ENCODE peak calls at places on chromosomes 6 and 20, in eight cellular contexts. X, N, U, J, G, Q, Z and B are unnamed samples.

GRCh38 chr6:154874684-154875594 is 120.2 kb upstream of the TIAM2 start:
- DNase-seq in X (no peak), N (no peak), U (no peak), J (no peak), G (no peak), Q (no peak), Z (no peak), B (no peak)

GRCh38 chr6:168373389-168373788 is 53.8 kb upstream of the DACT2 start:
- DNase-seq in X (no peak), N (no peak), U (no peak), J (no peak), G (no peak), Q (peak), Z (no peak), B (no peak)

GRCh38 chr20:22370137-22370536 is 214.2 kb downstream of the FOXA2 start:
- DNase-seq in X (no peak), N (no peak), U (no peak), J (no peak), G (no peak), Q (no peak), Z (no peak), B (no peak)

GRCh38 chr20:49140411-49140810 is 47.7 kb downstream of the STAU1 start:
- DNase-seq in X (no peak), N (no peak), U (no peak), J (no peak), G (no peak), Q (no peak), Z (no peak), B (no peak)

GRCh38 chr6:107679457-107679856 is 144.7 kb downstream of the SCML4 start:
- DNase-seq in X (no peak), N (peak), U (no peak), J (peak), G (no peak), Q (no peak), Z (no peak), B (no peak)

GRCh38 chr6:52953911-52954839 is 40.9 kb downstream of the GSTA4 start:
- DNase-seq in X (no peak), N (no peak), U (no peak), J (peak), G (no peak), Q (no peak), Z (no peak), B (no peak)

GRCh38 chr20:19960745-19961144 is 56.4 kb upstream of the NAA20 start:
- DNase-seq in X (no peak), N (no peak), U (no peak), J (no peak), G (no peak), Q (no peak), Z (no peak), B (no peak)

GRCh38 chr6:25132934-25133333 is 146.2 kb upstream of the CARMIL1 start:
- DNase-seq in X (no peak), N (no peak), U (no peak), J (no peak), G (no peak), Q (no peak), Z (no peak), B (no peak)

GRCh38 chr6:90004511-90004910 is 110.2 kb downstream of the GJA10 start:
- DNase-seq in X (no peak), N (no peak), U (no peak), J (no peak), G (no peak), Q (no peak), Z (no peak), B (no peak)

GRCh38 chr6:75761489-75761888 is 12.4 kb downstream of the MYO6 start:
- DNase-seq in X (no peak), N (no peak), U (no peak), J (no peak), G (no peak), Q (no peak), Z (no peak), B (no peak)

GRCh38 chr6:122180132-122180531 is 219.3 kb upstream of the HSF2 start:
- DNase-seq in X (no peak), N (no peak), U (no peak), J (no peak), G (no peak), Q (no peak), Z (no peak), B (no peak)

GRCh38 chr6:33622456-33623431 is 1.6 kb downstream of the ITPR3 start:
- DNase-seq in X (peak), N (no peak), U (no peak), J (peak), G (no peak), Q (no peak), Z (no peak), B (no peak)

GRCh38 chr6:34791842-34792604 is at the start of gene BLTP3A:
- DNase-seq in X (no peak), N (peak), U (peak), J (peak), G (peak), Q (peak), Z (peak), B (peak)

GRCh38 chr6:33375143-33375649 is 16.4 kb upstream of the KIFC1 start:
- DNase-seq in X (peak), N (peak), U (no peak), J (peak), G (no peak), Q (peak), Z (peak), B (no peak)

GRCh38 chr6:49606696-49607390 is 29.8 kb downstream of the RHAG start:
- DNase-seq in X (peak), N (peak), U (no peak), J (peak), G (no peak), Q (no peak), Z (peak), B (no peak)

GRCh38 chr20:59025086-59025485 is 5.9 kb downstream of the TUBB1 start:
- DNase-seq in X (no peak), N (no peak), U (no peak), J (no peak), G (no peak), Q (no peak), Z (no peak), B (no peak)

GRCh38 chr20:57611605-57612311 is 8.5 kb downstream of the ZBP1 start:
- DNase-seq in X (no peak), N (no peak), U (no peak), J (no peak), G (no peak), Q (peak), Z (no peak), B (peak)

GRCh38 chr6:95725344-95725743 is 148.0 kb downstream of the MANEA start:
- DNase-seq in X (no peak), N (no peak), U (no peak), J (no peak), G (no peak), Q (no peak), Z (no peak), B (no peak)

GRCh38 chr6:110353420-110353819 is 4.7 kb downstream of the METTL24 start:
- DNase-seq in X (no peak), N (no peak), U (no peak), J (no peak), G (no peak), Q (no peak), Z (no peak), B (no peak)

GRCh38 chr20:61682998-61683681 is 382.5 kb downstream of the TAF4 start:
- DNase-seq in X (no peak), N (no peak), U (no peak), J (no peak), G (no peak), Q (no peak), Z (no peak), B (no peak)

GRCh38 chr6:47165918-47166317 is 123.8 kb upstream of the ADGRF1 start:
- DNase-seq in X (no peak), N (peak), U (no peak), J (no peak), G (no peak), Q (no peak), Z (no peak), B (no peak)

GRCh38 chr6:158387578-158387977 is 75.3 kb downstream of the TULP4 start:
- DNase-seq in X (no peak), N (no peak), U (no peak), J (no peak), G (no peak), Q (no peak), Z (no peak), B (no peak)

GRCh38 chr20:33443006-33443511 is 504 bp downstream of the SNTA1 start:
- DNase-seq in X (no peak), N (no peak), U (no peak), J (peak), G (peak), Q (peak), Z (no peak), B (no peak)

GRCh38 chr6:152268846-152269442 is 368.2 kb downstream of the SYNE1 start:
- DNase-seq in X (no peak), N (no peak), U (no peak), J (no peak), G (no peak), Q (no peak), Z (no peak), B (no peak)

GRCh38 chr6:67683960-67684359 is 951.1 kb upstream of the ADGRB3 start:
- DNase-seq in X (peak), N (peak), U (no peak), J (peak), G (no peak), Q (no peak), Z (no peak), B (no peak)

GRCh38 chr6:3427740-3428085 is 29.1 kb downstream of the SLC22A23 start:
- DNase-seq in X (no peak), N (no peak), U (no peak), J (peak), G (no peak), Q (no peak), Z (no peak), B (no peak)

GRCh38 chr6:127938701-127939100 is 37.8 kb upstream of the THEMIS start:
- DNase-seq in X (peak), N (peak), U (no peak), J (peak), G (no peak), Q (no peak), Z (peak), B (no peak)

GRCh38 chr6:15441215-15441868 is 195.5 kb downstream of the JARID2 start:
- DNase-seq in X (peak), N (peak), U (peak), J (peak), G (peak), Q (no peak), Z (peak), B (no peak)

GRCh38 chr6:170372380-170373325 is 66.1 kb downstream of the FAM120B start:
- DNase-seq in X (no peak), N (no peak), U (no peak), J (no peak), G (no peak), Q (no peak), Z (no peak), B (no peak)

GRCh38 chr6:29527126-29527525 is 32.4 kb downstream of the UBD start:
- DNase-seq in X (no peak), N (no peak), U (no peak), J (no peak), G (no peak), Q (no peak), Z (no peak), B (no peak)

GRCh38 chr6:1525364-1526038 is 84.2 kb upstream of the FOXC1 start:
- DNase-seq in X (no peak), N (no peak), U (no peak), J (no peak), G (no peak), Q (no peak), Z (no peak), B (no peak)

GRCh38 chr6:17237246-17237645 is 43.9 kb upstream of the RBM24 start:
- DNase-seq in X (no peak), N (no peak), U (no peak), J (no peak), G (no peak), Q (no peak), Z (no peak), B (no peak)

GRCh38 chr6:27839303-27840081 is 72.7 kb downstream of the OR2B2 start:
- DNase-seq in X (peak), N (peak), U (no peak), J (peak), G (no peak), Q (no peak), Z (no peak), B (no peak)

GRCh38 chr20:38905375-38905774 is 20.8 kb upstream of the FAM83D start:
- DNase-seq in X (peak), N (no peak), U (no peak), J (no peak), G (no peak), Q (no peak), Z (no peak), B (no peak)

GRCh38 chr20:17431621-17432364 is 99.4 kb downstream of the BFSP1 start:
- DNase-seq in X (peak), N (peak), U (peak), J (peak), G (peak), Q (peak), Z (peak), B (no peak)